ENCODE peak calls at places on chromosomes 11 and 22, in four cellular contexts. S is K562, F is neural progenitor cell, T is GM23248. R is an unnamed sample.

GRCh38 chr11:126317681-126318641 is 14.1 kb downstream of the DCPS start:
- DNase-seq in S (no peak), F (no peak), T (peak), R (peak)

GRCh38 chr11:47409440-47410403 is 1.3 kb downstream of the SLC39A13 start:
- DNase-seq in S (no peak), F (peak), T (peak), R (peak)

GRCh38 chr11:123526027-123526805 is 96.1 kb downstream of the GRAMD1B start:
- DNase-seq in S (no peak), F (no peak), T (peak), R (no peak)

GRCh38 chr11:87859583-87859982 is 315.7 kb downstream of the RAB38 start:
- DNase-seq in S (no peak), F (no peak), T (no peak), R (no peak)

GRCh38 chr11:131195801-131196517 is 174.5 kb upstream of the NTM start:
- DNase-seq in S (no peak), F (no peak), T (peak), R (no peak)

GRCh38 chr11:44351898-44352498 is 42.1 kb upstream of the ALX4 start:
- DNase-seq in S (peak), F (no peak), T (no peak), R (no peak)

GRCh38 chr22:37896181-37896592 is 9.9 kb upstream of the MICALL1 start:
- DNase-seq in S (no peak), F (no peak), T (no peak), R (peak)

GRCh38 chr22:35947794-35948425 is 80.7 kb downstream of the RBFOX2 start:
- DNase-seq in S (no peak), F (no peak), T (peak), R (peak)

GRCh38 chr22:40560551-40560950 is 76.0 kb downstream of the MRTFA start:
- DNase-seq in S (peak), F (no peak), T (peak), R (peak)

GRCh38 chr11:63933459-63933858 is 5.3 kb upstream of the NAA40 start:
- DNase-seq in S (no peak), F (no peak), T (peak), R (no peak)

GRCh38 chr11:44017443-44018126 is 30.2 kb upstream of the ACCSL start:
- DNase-seq in S (no peak), F (no peak), T (peak), R (no peak)

GRCh38 chr22:38724926-38725571 is 19.3 kb downstream of the GTPBP1 start:
- DNase-seq in S (no peak), F (peak), T (peak), R (peak)

GRCh38 chr11:68470304-68470811 is 9.8 kb downstream of the PPP6R3 start:
- DNase-seq in S (no peak), F (no peak), T (no peak), R (no peak)

GRCh38 chr22:25193130-25193529 is 6.5 kb upstream of the CRYBB3 start:
- DNase-seq in S (no peak), F (no peak), T (no peak), R (no peak)

GRCh38 chr22:33565580-33565995 is 354.7 kb downstream of the LARGE1 start:
- DNase-seq in S (no peak), F (no peak), T (no peak), R (no peak)

GRCh38 chr11:7904910-7905309 is 26.2 kb downstream of the OR10A6 start:
- DNase-seq in S (no peak), F (peak), T (peak), R (peak)

GRCh38 chr11:8870461-8871282 is 40.3 kb upstream of the AKIP1 start:
- DNase-seq in S (no peak), F (peak), T (peak), R (peak)

GRCh38 chr11:20342347-20343279 is 20.9 kb upstream of the HTATIP2 start:
- DNase-seq in S (no peak), F (peak), T (no peak), R (no peak)

GRCh38 chr11:71339178-71339881 is 87.0 kb upstream of the SHANK2 start:
- DNase-seq in S (no peak), F (no peak), T (peak), R (peak)

GRCh38 chr22:37196539-37197450 is 8.7 kb upstream of the C1QTNF6 start:
- DNase-seq in S (no peak), F (peak), T (peak), R (peak)

GRCh38 chr11:108092134-108092533 is 29.2 kb upstream of the ACAT1 start:
- DNase-seq in S (no peak), F (no peak), T (no peak), R (no peak)

GRCh38 chr22:32852346-32853251 is 51.1 kb downstream of the TIMP3 start:
- DNase-seq in S (peak), F (no peak), T (no peak), R (no peak)

GRCh38 chr22:33192156-33192555 is 134.0 kb upstream of the SYN3 start:
- DNase-seq in S (no peak), F (no peak), T (no peak), R (no peak)

GRCh38 chr22:26748845-26749244 is 91.5 kb downstream of the MIAT start:
- DNase-seq in S (no peak), F (no peak), T (peak), R (no peak)

GRCh38 chr22:45248832-45249561 is 8.3 kb upstream of the KIAA0930 start:
- DNase-seq in S (no peak), F (no peak), T (no peak), R (no peak)

GRCh38 chr11:93017821-93018690 is 48.6 kb downstream of the MTNR1B start:
- DNase-seq in S (no peak), F (no peak), T (peak), R (peak)

GRCh38 chr11:45354976-45355705 is 69.0 kb upstream of the SYT13 start:
- DNase-seq in S (peak), F (peak), T (peak), R (peak)

GRCh38 chr11:129828301-129828836 is 12.7 kb downstream of the TMEM45B start:
- DNase-seq in S (no peak), F (no peak), T (no peak), R (peak)

GRCh38 chr11:1219836-1220810 is 2.7 kb upstream of the MUC5B start:
- DNase-seq in S (no peak), F (no peak), T (no peak), R (no peak)

GRCh38 chr11:128691802-128692749 is 1.8 kb upstream of the FLI1 start:
- DNase-seq in S (no peak), F (peak), T (peak), R (no peak)
- TF ChIP-seq EZH2 in S (no peak), F (no peak), T (no peak), R (peak)

DNA sequence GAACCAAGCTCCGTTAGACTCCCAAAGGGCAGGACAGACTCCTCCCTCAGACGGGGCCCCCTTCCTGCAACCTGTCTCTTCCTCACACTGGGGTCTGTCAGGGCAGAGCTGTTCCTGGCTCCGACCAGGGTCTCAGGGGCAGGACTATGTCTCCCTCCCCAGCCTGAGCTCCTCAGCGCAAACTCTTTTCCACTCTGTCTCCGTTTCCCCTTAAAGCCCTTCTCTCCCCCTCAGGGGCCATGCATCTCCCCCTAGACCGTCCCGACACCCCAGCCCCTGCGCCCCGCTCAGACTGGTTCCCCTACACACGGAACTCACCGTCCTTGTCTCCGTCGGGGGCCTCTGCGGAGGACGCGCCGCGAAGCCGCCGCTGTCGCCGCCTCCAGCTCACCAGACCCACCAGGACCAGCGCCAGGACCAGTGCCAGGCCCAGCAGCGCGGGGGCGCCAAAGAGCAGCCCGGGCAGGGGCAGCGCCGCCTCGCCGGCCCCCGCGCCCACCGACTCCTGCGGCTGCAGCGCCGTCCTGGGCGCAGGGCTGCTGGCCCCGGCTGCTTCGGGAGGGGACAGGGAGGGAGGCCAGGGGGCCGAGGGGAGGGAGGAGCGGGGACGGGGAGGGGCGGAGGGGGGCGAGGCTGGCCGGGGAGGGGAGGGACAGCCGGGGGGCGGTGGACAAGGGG is 684 bp downstream of the TNFRSF13C start:
- DNase-seq in S (peak), F (peak), T (peak), R (no peak)
- TF ChIP-seq EZH2 in S (no peak), F (peak), T (no peak), R (no peak)

DNA sequence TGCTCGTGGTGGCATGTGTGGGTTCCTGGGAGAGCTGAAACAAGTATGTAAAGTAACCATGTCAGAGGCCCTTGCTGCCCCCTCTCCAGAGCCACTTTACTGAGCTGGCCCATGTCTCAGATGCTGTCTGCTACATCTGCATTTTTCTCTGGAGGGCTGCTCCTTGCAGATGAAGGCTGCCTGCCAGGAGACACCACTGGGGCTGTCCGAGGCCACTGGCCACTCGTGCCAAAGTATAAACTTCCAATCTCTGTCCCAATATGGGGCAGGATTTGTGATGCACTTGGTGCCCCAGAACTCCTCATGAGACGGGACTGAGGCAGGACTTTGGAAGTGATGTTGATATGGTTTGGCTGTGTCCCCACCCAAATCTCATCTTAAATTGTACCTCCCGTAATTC is 478.4 kb upstream of the B3GAT1 start:
- DNase-seq in S (no peak), F (no peak), T (no peak), R (no peak)
- TF ChIP-seq EZH2 in S (no peak), F (no peak), T (no peak), R (no peak)

GRCh38 chr22:19148417-19149046 is 1.6 kb downstream of the GSC2 start:
- DNase-seq in S (no peak), F (no peak), T (no peak), R (no peak)

GRCh38 chr22:19150482-19151328 is 613 bp upstream of the GSC2 start:
- DNase-seq in S (no peak), F (no peak), T (no peak), R (no peak)

GRCh38 chr22:19147193-19147780 is 2.8 kb downstream of the GSC2 start:
- DNase-seq in S (no peak), F (no peak), T (no peak), R (no peak)

GRCh38 chr22:19149962-19150361 is at the start of gene GSC2:
- DNase-seq in S (no peak), F (peak), T (no peak), R (no peak)

DNA sequence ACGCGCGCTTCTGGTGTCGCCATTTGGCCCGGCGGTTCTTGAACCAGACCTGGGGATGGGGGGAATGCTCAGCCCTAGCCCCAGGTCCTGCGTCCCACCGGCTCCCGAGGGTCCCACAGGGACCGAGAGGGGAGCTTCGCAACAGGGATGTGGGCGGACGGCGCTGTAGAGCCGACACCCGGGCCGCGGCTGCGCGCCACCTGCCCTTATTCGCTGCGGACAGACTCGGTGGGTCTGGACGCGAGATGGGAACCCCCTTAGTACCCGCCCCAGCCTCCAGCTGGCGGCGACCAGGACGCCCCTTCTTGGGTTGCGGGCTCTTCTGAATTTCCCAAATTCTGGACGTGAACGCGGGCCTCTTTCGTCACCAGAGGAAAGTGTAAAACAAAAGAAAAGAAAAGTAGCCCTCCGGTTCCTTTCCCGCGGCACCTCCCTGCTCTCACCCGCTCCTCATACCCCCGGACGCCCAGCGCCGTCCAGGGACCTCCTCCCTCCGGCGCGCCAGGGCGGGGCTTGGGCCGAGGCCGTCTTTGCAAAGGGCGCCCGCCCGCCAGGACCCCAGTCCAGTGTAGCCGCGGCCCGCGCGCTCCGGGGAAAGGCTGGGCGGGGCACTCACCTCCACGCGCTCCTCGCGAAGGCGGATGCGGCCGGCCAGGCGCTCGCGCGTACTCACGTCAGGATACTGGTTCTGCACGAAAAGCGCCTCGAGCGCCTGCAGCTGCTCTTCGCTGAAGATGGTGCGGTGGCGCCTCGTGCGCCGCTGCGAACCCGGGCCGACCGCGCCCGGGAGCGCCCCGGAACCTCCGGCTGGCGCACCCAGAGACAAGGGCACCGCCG is 827 bp downstream of the GSC2 start:
- DNase-seq in S (no peak), F (peak), T (peak), R (peak)
- TF ChIP-seq EZH2 in S (no peak), F (peak), T (peak), R (no peak)

GRCh38 chr22:49585695-49586243 is 241.9 kb downstream of the BRD1 start:
- DNase-seq in S (no peak), F (no peak), T (no peak), R (no peak)
- TF ChIP-seq EZH2 in S (no peak), F (no peak), T (no peak), R (no peak)

GRCh38 chr11:119149371-119150275 is 771 bp downstream of the ABCG4 start:
- DNase-seq in S (no peak), F (peak), T (no peak), R (no peak)
- TF ChIP-seq EZH2 in S (no peak), F (peak), T (no peak), R (no peak)

GRCh38 chr11:119423459-119424254 is 685 bp upstream of the THY1 start:
- DNase-seq in S (no peak), F (no peak), T (no peak), R (no peak)

GRCh38 chr11:119421351-119421750 is 1.6 kb downstream of the THY1 start:
- DNase-seq in S (no peak), F (no peak), T (peak), R (no peak)

GRCh38 chr11:119421941-119422504 is 949 bp downstream of the THY1 start:
- DNase-seq in S (no peak), F (peak), T (peak), R (no peak)

GRCh38 chr11:119424276-119424675 is 1.3 kb upstream of the THY1 start:
- DNase-seq in S (no peak), F (no peak), T (no peak), R (no peak)

GRCh38 chr11:119422505-119423416 is at the start of gene THY1:
- DNase-seq in S (no peak), F (peak), T (peak), R (no peak)
- TF ChIP-seq EZH2 in S (no peak), F (no peak), T (no peak), R (no peak)

GRCh38 chr11:114153224-114153623 is 93.7 kb downstream of the ZBTB16 start:
- DNase-seq in S (no peak), F (no peak), T (no peak), R (no peak)

GRCh38 chr11:114152162-114152561 is 92.7 kb downstream of the ZBTB16 start:
- DNase-seq in S (no peak), F (no peak), T (no peak), R (no peak)

GRCh38 chr11:114150671-114151070 is 91.2 kb downstream of the ZBTB16 start:
- DNase-seq in S (peak), F (no peak), T (no peak), R (no peak)

GRCh38 chr11:114152785-114153184 is 93.3 kb downstream of the ZBTB16 start:
- DNase-seq in S (no peak), F (no peak), T (no peak), R (no peak)

DNA sequence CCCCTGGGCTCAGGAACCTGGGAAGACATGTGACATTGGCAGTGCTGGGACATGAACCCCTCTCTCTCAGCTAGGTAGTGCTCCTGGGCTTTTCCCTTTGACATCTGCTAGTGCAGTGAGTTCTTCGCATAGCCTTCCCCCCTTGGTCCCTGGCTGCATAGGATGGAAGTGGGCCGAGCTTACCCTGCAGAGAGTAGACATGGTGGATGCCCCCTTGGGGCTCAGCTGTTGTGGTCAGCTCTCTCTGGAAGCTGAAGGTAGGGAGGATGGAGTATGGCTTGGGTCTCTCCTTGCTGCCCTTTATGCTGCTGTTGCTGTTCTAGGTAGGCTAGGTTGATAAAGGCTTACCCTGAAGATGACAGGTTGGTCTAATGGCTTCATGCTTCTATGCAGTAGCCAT is 92.1 kb downstream of the ZBTB16 start:
- DNase-seq in S (no peak), F (no peak), T (no peak), R (no peak)
- TF ChIP-seq EZH2 in S (no peak), F (no peak), T (no peak), R (no peak)

GRCh38 chr11:76150141-76150540 is 56.2 kb downstream of the WNT11 start:
- DNase-seq in S (no peak), F (no peak), T (no peak), R (no peak)

GRCh38 chr11:76153609-76153949 is 52.7 kb downstream of the WNT11 start:
- DNase-seq in S (no peak), F (no peak), T (peak), R (peak)

GRCh38 chr11:76151561-76152085 is 54.7 kb downstream of the WNT11 start:
- DNase-seq in S (peak), F (no peak), T (no peak), R (no peak)

GRCh38 chr11:76152741-76153608 is 53.3 kb downstream of the WNT11 start:
- DNase-seq in S (peak), F (peak), T (no peak), R (no peak)

GRCh38 chr11:76152086-76152658 is 54.1 kb downstream of the WNT11 start:
- DNase-seq in S (peak), F (peak), T (peak), R (peak)
- TF ChIP-seq EZH2 in S (no peak), F (peak), T (no peak), R (no peak)

R was measured in mammary epithelial cell.